ENCODE peak calls at places on chromosome 2, in six cellular contexts. X is sigmoid colon; W is SK-N-SH; J is tibial artery; M is ovary; D is naive thymus-derived CD4-positive, alpha-beta T cell. B is an unnamed sample. For H3K4me1, the result is how much of the 10 kb centered on the place peaks cover.

GRCh38 chr2:14756981-14757657 is 124.6 kb downstream of the LRATD1 start:
- DNase-seq in X (no peak), W (no peak), J (no peak), M (no peak), D (no peak), B (no peak)

GRCh38 chr2:197307933-197308521 is 2.6 kb downstream of the ANKRD44 start:
- DNase-seq in X (no peak), W (no peak), J (no peak), M (no peak), D (no peak), B (peak)

GRCh38 chr2:241870081-241870541 is 582 bp downstream of the RTP5 start:
- DNase-seq in X (no peak), W (peak), J (no peak), M (no peak), D (no peak), B (no peak)

GRCh38 chr2:20451761-20452499 is 5.1 kb downstream of the RHOB start:
- DNase-seq in X (peak), W (no peak), J (peak), M (no peak), D (no peak), B (no peak)

GRCh38 chr2:54106631-54107454 is 8.6 kb upstream of the ACYP2 start:
- DNase-seq in X (no peak), W (peak), J (no peak), M (no peak), D (no peak), B (peak)

GRCh38 chr2:98854675-98855074 is 81.3 kb downstream of the CRACDL start:
- DNase-seq in X (no peak), W (no peak), J (no peak), M (no peak), D (no peak), B (no peak)

GRCh38 chr2:34552337-34552736 is 953.2 kb upstream of the FAM98A start:
- DNase-seq in X (no peak), W (no peak), J (no peak), M (no peak), D (no peak), B (no peak)

GRCh38 chr2:43474273-43474672 is 121.6 kb downstream of the THADA start:
- DNase-seq in X (no peak), W (no peak), J (no peak), M (no peak), D (no peak), B (no peak)

GRCh38 chr2:191333911-191334357 is 88.7 kb downstream of the MYO1B start:
- DNase-seq in X (no peak), W (no peak), J (peak), M (no peak), D (no peak), B (no peak)

GRCh38 chr2:10289891-10290290 is 12.8 kb upstream of the HPCAL1 start:
- DNase-seq in X (no peak), W (no peak), J (no peak), M (no peak), D (no peak), B (no peak)

GRCh38 chr2:86706220-86706619 is 13.9 kb upstream of the RMND5A start:
- DNase-seq in X (no peak), W (no peak), J (no peak), M (no peak), D (no peak), B (no peak)

GRCh38 chr2:134679740-134680139 is 39.1 kb downstream of the TMEM163 start:
- DNase-seq in X (no peak), W (no peak), J (no peak), M (no peak), D (no peak), B (no peak)

GRCh38 chr2:199704358-199705238 is 146.4 kb downstream of the FTCDNL1 start:
- DNase-seq in X (no peak), W (no peak), J (no peak), M (no peak), D (no peak), B (peak)

GRCh38 chr2:25165992-25166618 is 2.3 kb downstream of the POMC start:
- DNase-seq in X (peak), W (peak), J (no peak), M (no peak), D (no peak), B (peak)

GRCh38 chr2:3823748-3824147 is 120.4 kb downstream of the DCDC2C start:
- DNase-seq in X (no peak), W (no peak), J (no peak), M (no peak), D (no peak), B (no peak)

DNA sequence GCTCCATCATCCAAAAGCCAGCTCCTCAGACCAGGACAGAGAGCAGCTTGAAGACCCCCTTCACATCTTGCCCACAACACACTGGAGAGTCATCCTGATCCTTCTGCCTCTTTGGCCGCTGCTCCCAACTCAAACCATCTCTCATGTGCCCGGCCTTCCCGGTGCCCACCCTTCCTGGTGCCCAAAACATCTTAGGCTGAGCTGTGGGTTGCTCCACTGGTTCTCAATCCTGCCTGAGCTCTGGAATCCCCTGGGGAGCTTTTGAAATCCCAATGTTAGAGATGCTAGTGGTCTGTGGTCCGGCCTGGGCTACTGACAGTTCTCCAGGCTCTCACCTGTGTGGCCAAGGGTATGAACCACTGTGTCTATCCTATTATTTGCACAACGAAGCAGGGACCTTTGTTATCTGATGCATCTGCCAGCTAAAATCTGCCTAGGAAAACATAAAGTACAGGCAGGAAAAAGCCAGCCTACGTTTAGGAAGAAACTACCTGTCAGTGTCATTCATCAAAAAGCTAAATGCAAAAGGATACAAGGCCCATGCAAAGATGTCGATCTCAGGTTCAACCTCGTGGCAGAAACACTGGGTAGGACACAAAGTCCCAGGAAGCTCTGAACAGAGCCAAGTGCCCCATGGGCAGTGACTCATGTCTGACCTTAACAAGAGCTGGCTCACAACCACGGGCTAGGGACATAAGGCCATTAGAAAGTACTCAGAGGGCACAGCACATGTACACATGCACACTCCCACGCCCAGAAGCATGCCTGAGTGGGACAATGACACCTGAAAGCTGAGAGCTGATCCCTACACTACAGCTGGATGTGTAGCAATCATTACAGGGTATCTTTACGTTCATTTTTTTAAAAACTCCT is 30.8 kb downstream of the TBC1D8 start:
- DNase-seq in X (peak), W (no peak), J (peak), M (no peak), D (no peak), B (no peak)
- H3K4me1 ChIP-seq in X (under half), W (under half), J (half or more), M (under half), D (under half), B (under half)

DNA sequence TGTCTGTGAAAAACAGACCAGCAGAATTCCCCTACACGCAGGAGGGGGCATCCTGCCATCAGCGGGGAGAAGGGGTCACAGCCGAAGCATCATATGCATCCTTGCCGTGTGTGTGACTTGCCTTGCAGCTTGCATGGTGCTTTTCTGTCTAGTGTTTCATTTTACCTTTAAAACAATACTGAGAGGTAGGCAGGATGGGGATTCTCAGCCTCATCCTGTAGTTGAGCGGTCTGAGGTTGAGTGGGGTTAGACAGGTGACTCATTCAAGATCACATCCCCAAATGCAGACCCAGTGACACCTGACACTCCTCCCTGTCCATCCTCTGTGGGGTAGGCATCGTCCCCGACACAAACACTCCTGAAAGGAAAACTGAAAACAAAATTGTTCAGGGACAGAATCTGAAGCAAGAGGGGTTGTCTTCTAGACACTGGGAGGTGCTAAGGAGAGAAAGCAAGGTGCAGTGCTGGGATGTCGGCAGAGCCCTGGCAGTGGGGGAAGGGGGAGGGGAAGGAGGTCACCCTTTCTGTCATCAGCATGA is 7.9 kb downstream of the ARL4C start:
- DNase-seq in X (peak), W (no peak), J (no peak), M (no peak), D (no peak), B (peak)
- H3K4me1 ChIP-seq in X (under half), W (under half), J (under half), M (under half), D (half or more), B (half or more)

GRCh38 chr2:33498291-33498956 is 22.0 kb downstream of the RASGRP3 start:
- DNase-seq in X (no peak), W (no peak), J (no peak), M (no peak), D (no peak), B (no peak)

GRCh38 chr2:33496150-33496549 is 19.7 kb downstream of the RASGRP3 start:
- DNase-seq in X (no peak), W (no peak), J (no peak), M (no peak), D (no peak), B (no peak)

GRCh38 chr2:33495683-33496082 is 19.2 kb downstream of the RASGRP3 start:
- DNase-seq in X (no peak), W (no peak), J (no peak), M (no peak), D (no peak), B (no peak)

GRCh38 chr2:33494877-33495641 is 18.6 kb downstream of the RASGRP3 start:
- DNase-seq in X (no peak), W (no peak), J (no peak), M (no peak), D (no peak), B (no peak)

DNA sequence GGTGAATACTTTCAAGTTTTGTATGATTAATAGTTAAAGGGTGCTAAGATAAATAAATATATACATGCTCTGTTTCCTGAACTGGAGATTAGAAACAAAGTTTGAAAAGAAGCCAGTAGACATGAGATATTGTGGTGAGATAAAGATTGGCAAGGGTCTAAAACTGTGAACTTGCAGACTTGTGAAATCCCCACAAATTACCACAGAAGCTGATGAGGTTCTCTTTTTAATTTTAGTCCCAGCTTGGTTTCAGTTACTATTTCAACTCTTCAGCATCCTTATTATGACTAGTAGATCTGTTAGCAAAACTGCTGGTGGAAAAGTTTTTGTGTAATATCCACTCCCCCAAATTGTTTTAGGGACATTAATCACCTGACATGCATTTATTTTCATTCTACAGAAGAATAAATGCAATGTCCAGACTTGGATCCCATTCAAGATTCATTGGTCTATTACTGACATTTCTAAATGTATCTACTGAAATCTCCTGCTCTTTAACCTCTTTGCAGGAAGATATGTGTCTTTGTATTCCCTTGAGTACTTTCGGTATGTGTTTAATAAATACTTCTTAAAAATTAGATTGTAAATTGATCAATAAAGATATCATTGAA is 20.8 kb downstream of the RASGRP3 start:
- DNase-seq in X (no peak), W (no peak), J (no peak), M (no peak), D (no peak), B (no peak)
- H3K4me1 ChIP-seq in X (under half), W (under half), J (under half), M (under half), D (under half), B (under half)

GRCh38 chr2:19351499-19351898 is 6.9 kb downstream of the OSR1 start:
- DNase-seq in X (no peak), W (peak), J (no peak), M (no peak), D (no peak), B (no peak)
- H3K4me1 ChIP-seq in X (under half), W (under half), J (under half), M (under half), D (under half), B (under half)

GRCh38 chr2:68245672-68246071 is 6.7 kb downstream of the PPP3R1 start:
- DNase-seq in X (no peak), W (no peak), J (no peak), M (no peak), D (no peak), B (no peak)

GRCh38 chr2:68245066-68245465 is 7.3 kb downstream of the PPP3R1 start:
- DNase-seq in X (no peak), W (no peak), J (no peak), M (no peak), D (no peak), B (no peak)

GRCh38 chr2:68240446-68240845 is 11.9 kb downstream of the PPP3R1 start:
- DNase-seq in X (no peak), W (no peak), J (no peak), M (no peak), D (no peak), B (no peak)

GRCh38 chr2:68248361-68248760 is 4.0 kb downstream of the PPP3R1 start:
- DNase-seq in X (no peak), W (no peak), J (no peak), M (no peak), D (no peak), B (no peak)

GRCh38 chr2:68244456-68244855 is 7.9 kb downstream of the PPP3R1 start:
- DNase-seq in X (no peak), W (no peak), J (no peak), M (no peak), D (no peak), B (no peak)
- H3K4me1 ChIP-seq in X (under half), W (under half), J (under half), M (under half), D (half or more), B (under half)

GRCh38 chr2:213920014-213920413 is 490.8 kb upstream of the VWC2L start:
- DNase-seq in X (no peak), W (no peak), J (no peak), M (no peak), D (no peak), B (no peak)
- H3K4me1 ChIP-seq in X (under half), W (under half), J (under half), M (under half), D (under half), B (under half)

DNA sequence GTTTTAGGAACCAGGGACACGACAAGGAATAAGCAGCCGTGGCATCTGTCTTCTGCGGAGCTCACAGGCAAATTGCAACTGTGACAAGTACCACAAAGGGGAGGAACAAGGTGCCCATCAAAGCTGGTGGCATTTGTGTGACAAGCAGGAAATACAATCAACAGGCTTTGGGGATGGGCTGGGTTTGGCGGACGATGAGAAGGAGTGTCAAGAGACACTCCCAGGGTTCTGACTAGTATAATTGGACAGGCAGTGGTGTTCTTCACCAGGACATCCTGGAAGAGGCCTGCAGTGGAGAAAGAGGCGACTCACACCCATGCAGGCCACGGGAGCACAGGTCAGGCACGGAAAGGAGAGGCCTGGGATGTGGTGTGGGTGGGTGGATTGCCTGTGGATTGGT is 14.2 kb upstream of the SPATA3 start:
- DNase-seq in X (peak), W (no peak), J (no peak), M (no peak), D (no peak), B (no peak)
- H3K4me1 ChIP-seq in X (under half), W (under half), J (under half), M (under half), D (under half), B (under half)

GRCh38 chr2:56202722-56203121 is 18.9 kb downstream of the CCDC85A start:
- DNase-seq in X (no peak), W (no peak), J (no peak), M (no peak), D (no peak), B (no peak)

GRCh38 chr2:56198936-56199335 is 15.1 kb downstream of the CCDC85A start:
- DNase-seq in X (no peak), W (no peak), J (no peak), M (no peak), D (no peak), B (no peak)

GRCh38 chr2:56195563-56195962 is 11.8 kb downstream of the CCDC85A start:
- DNase-seq in X (no peak), W (no peak), J (no peak), M (no peak), D (no peak), B (no peak)

GRCh38 chr2:56199492-56199891 is 15.7 kb downstream of the CCDC85A start:
- DNase-seq in X (no peak), W (no peak), J (no peak), M (no peak), D (no peak), B (no peak)

DNA sequence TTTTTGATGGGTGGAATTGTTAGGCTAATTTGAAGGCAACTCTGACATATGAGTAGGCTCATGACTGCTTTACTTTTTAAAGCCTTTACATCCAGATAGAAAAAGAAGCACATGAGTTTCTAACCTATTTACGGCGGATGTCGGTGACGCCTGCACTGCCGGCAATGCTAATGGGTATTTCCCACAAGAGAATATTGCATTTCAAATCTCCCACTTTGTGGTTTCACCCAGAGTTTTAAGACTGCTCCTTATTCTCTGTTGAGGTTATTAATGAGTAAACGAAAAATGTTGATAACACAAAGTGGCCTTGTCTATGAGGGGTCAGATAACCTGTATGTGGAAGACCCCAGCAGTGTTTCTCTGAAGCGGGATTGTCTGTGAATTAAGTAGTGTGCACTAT is 14.0 kb downstream of the CCDC85A start:
- DNase-seq in X (no peak), W (no peak), J (no peak), M (no peak), D (no peak), B (no peak)
- H3K4me1 ChIP-seq in X (under half), W (under half), J (under half), M (under half), D (under half), B (under half)

DNA sequence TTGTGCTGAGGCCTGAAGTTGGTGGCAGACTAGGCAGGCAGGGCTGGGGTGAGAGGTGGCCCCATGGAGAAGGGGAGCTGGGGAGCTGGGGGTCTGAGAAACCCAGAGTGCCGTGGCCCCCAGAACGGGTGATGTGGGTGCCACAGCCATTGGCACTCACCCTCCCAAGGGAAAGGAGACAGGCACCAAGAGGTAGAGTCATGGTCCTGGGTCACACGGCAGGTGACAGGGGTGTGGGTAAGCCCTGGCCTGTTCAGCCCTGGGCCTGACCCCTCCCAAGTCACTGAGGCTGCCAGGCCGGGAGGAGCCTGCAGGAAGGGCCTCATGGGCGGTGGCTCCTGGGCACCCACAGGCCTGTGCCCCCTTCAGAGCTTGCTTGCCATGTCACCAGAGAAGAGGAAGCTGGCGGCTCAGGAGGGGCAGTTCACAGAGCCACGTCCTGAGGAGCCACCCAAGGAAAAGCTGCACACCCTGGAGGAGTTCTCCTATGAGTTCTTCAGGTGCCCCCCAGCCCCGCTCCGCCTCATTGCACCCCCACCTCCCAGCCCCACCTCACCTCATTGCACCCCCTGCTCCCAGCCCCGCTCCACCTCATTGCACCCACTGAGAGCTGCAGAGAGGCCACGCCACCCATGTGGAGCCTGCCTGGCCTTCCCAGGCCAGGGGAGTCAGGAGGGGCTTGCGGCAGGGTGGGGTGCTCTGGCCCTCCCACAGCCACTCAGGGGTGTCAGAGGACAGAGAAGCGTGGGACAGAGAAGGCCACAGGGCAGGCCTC is 15.4 kb upstream of the GPR17 start:
- DNase-seq in X (peak), W (no peak), J (no peak), M (no peak), D (no peak), B (no peak)
- H3K4me1 ChIP-seq in X (under half), W (under half), J (under half), M (under half), D (under half), B (under half)

B was measured in OCI-LY7.